ENCODE peak calls at places on chromosomes 5 and 9, in seven cellular contexts. J is body of pancreas; Q is NCI-H1105; W is T-helper 17 cell; V is endothelial cell; N is MCF 10A; M is activated T-helper 1 cell treated with anti-CD3 and anti-CD28 coated beads, Interleukin-2, amount 50 U/mL, for 16 hours. O is an unnamed sample.

GRCh38 chr9:133948571-133949485 is 43.3 kb downstream of the VAV2 start:
- DNase-seq in Q (no peak), J (no peak), V (no peak), M (no peak), W (no peak), N (no peak), O (no peak)

GRCh38 chr5:53055359-53055758 is 54.2 kb downstream of the MOCS2 start:
- DNase-seq in M (no peak), N (no peak), V (no peak), J (no peak), W (no peak), Q (no peak), O (no peak)

GRCh38 chr5:88888291-88888690 is 5.3 kb upstream of the MEF2C start:
- DNase-seq in J (no peak), V (no peak), Q (no peak), W (no peak), N (no peak), M (no peak), O (no peak)

GRCh38 chr5:73901045-73901444 is 275.0 kb downstream of the ARHGEF28 start:
- DNase-seq in M (no peak), V (no peak), W (no peak), Q (no peak), J (no peak), N (peak), O (peak)

GRCh38 chr9:127714916-127715442 is 484 bp downstream of the PTRH1 start:
- DNase-seq in J (peak), W (no peak), V (peak), N (no peak), M (no peak), Q (no peak), O (no peak)

GRCh38 chr5:174175869-174176268 is 130.4 kb downstream of the NSG2 start:
- DNase-seq in J (no peak), W (no peak), M (no peak), N (no peak), V (no peak), Q (no peak), O (no peak)

GRCh38 chr9:109139851-109140250 is 20.1 kb upstream of the TMEM245 start:
- DNase-seq in J (no peak), Q (no peak), N (no peak), M (no peak), V (no peak), W (no peak), O (no peak)

GRCh38 chr5:84378420-84378819 is 6.3 kb downstream of the EDIL3 start:
- DNase-seq in Q (no peak), W (no peak), J (no peak), V (no peak), M (no peak), N (no peak), O (no peak)

GRCh38 chr5:131363811-131364506 is 100.1 kb downstream of the CDC42SE2 start:
- DNase-seq in J (no peak), Q (no peak), W (no peak), V (no peak), N (no peak), M (no peak), O (no peak)

O was measured in A673.